ENCODE peak calls at places on chromosome 13, in eight cellular contexts. One of them, this sample, is unnamed.

GRCh38 chr13:23959231-23959862 is 62.0 kb upstream of the C1QTNF9B start:
- DNase-seq in NCI-H1105: no peak
- DNase-seq in stimulated activated CD8-positive, alpha-beta memory T cell treated with anti-CD3 and anti-CD28 coated beads, Interleukin-4, amount 100 ng/mL, for 4 hours: no peak
- DNase-seq in NCI-H774: no peak
- DNase-seq in left ventricle myocardium inferior: no peak
- DNase-seq in naive thymus-derived CD8-positive, alpha-beta T cell: no peak
- DNase-seq in activated effector memory CD4-positive, alpha-beta T cell treated with anti-CD3 and anti-CD28 coated beads, Interleukin-2, amount 50 U/mL, for 16 hours: no peak
- DNase-seq in neural crest cell: no peak
- DNase-seq in this sample: no peak

GRCh38 chr13:108961542-108962125 is 332.2 kb downstream of the MYO16 start:
- DNase-seq in stimulated activated CD8-positive, alpha-beta memory T cell treated with anti-CD3 and anti-CD28 coated beads, Interleukin-4, amount 100 ng/mL, for 4 hours: no peak
- DNase-seq in activated effector memory CD4-positive, alpha-beta T cell treated with anti-CD3 and anti-CD28 coated beads, Interleukin-2, amount 50 U/mL, for 16 hours: no peak
- DNase-seq in NCI-H1105: peak; percentile 60
- DNase-seq in NCI-H774: peak; percentile 83
- DNase-seq in naive thymus-derived CD8-positive, alpha-beta T cell: no peak
- DNase-seq in left ventricle myocardium inferior: no peak
- DNase-seq in neural crest cell: no peak
- DNase-seq in this sample: no peak

GRCh38 chr13:48977973-48978372 is 2.3 kb downstream of the FNDC3A start:
- DNase-seq in activated effector memory CD4-positive, alpha-beta T cell treated with anti-CD3 and anti-CD28 coated beads, Interleukin-2, amount 50 U/mL, for 16 hours: no peak
- DNase-seq in left ventricle myocardium inferior: no peak
- DNase-seq in neural crest cell: no peak
- DNase-seq in NCI-H1105: no peak
- DNase-seq in stimulated activated CD8-positive, alpha-beta memory T cell treated with anti-CD3 and anti-CD28 coated beads, Interleukin-4, amount 100 ng/mL, for 4 hours: no peak
- DNase-seq in NCI-H774: no peak
- DNase-seq in naive thymus-derived CD8-positive, alpha-beta T cell: no peak
- DNase-seq in this sample: no peak

GRCh38 chr13:112891477-112892401 is 77.3 kb upstream of the MCF2L start:
- DNase-seq in stimulated activated CD8-positive, alpha-beta memory T cell treated with anti-CD3 and anti-CD28 coated beads, Interleukin-4, amount 100 ng/mL, for 4 hours: no peak
- DNase-seq in naive thymus-derived CD8-positive, alpha-beta T cell: no peak
- DNase-seq in activated effector memory CD4-positive, alpha-beta T cell treated with anti-CD3 and anti-CD28 coated beads, Interleukin-2, amount 50 U/mL, for 16 hours: no peak
- DNase-seq in left ventricle myocardium inferior: no peak
- DNase-seq in neural crest cell: no peak
- DNase-seq in NCI-H774: peak; percentile 95
- DNase-seq in NCI-H1105: no peak
- DNase-seq in this sample: no peak

GRCh38 chr13:23960566-23961156 is 63.4 kb upstream of the C1QTNF9B start:
- DNase-seq in NCI-H1105: no peak
- DNase-seq in activated effector memory CD4-positive, alpha-beta T cell treated with anti-CD3 and anti-CD28 coated beads, Interleukin-2, amount 50 U/mL, for 16 hours: no peak
- DNase-seq in neural crest cell: no peak
- DNase-seq in naive thymus-derived CD8-positive, alpha-beta T cell: no peak
- DNase-seq in NCI-H774: no peak
- DNase-seq in left ventricle myocardium inferior: no peak
- DNase-seq in stimulated activated CD8-positive, alpha-beta memory T cell treated with anti-CD3 and anti-CD28 coated beads, Interleukin-4, amount 100 ng/mL, for 4 hours: no peak
- DNase-seq in this sample: no peak

GRCh38 chr13:42396901-42397670 is 125.1 kb downstream of the AKAP11 start:
- DNase-seq in NCI-H774: no peak
- DNase-seq in left ventricle myocardium inferior: no peak
- DNase-seq in stimulated activated CD8-positive, alpha-beta memory T cell treated with anti-CD3 and anti-CD28 coated beads, Interleukin-4, amount 100 ng/mL, for 4 hours: no peak
- DNase-seq in activated effector memory CD4-positive, alpha-beta T cell treated with anti-CD3 and anti-CD28 coated beads, Interleukin-2, amount 50 U/mL, for 16 hours: peak; percentile 72
- DNase-seq in naive thymus-derived CD8-positive, alpha-beta T cell: no peak
- DNase-seq in NCI-H1105: no peak
- DNase-seq in neural crest cell: no peak
- DNase-seq in this sample: no peak

GRCh38 chr13:85879014-85879413 is 79.8 kb upstream of the SLITRK6 start:
- DNase-seq in left ventricle myocardium inferior: no peak
- DNase-seq in neural crest cell: no peak
- DNase-seq in NCI-H1105: no peak
- DNase-seq in NCI-H774: no peak
- DNase-seq in stimulated activated CD8-positive, alpha-beta memory T cell treated with anti-CD3 and anti-CD28 coated beads, Interleukin-4, amount 100 ng/mL, for 4 hours: no peak
- DNase-seq in naive thymus-derived CD8-positive, alpha-beta T cell: no peak
- DNase-seq in activated effector memory CD4-positive, alpha-beta T cell treated with anti-CD3 and anti-CD28 coated beads, Interleukin-2, amount 50 U/mL, for 16 hours: no peak
- DNase-seq in this sample: no peak

GRCh38 chr13:101514695-101515275 is 62.3 kb downstream of the ITGBL1 start:
- DNase-seq in stimulated activated CD8-positive, alpha-beta memory T cell treated with anti-CD3 and anti-CD28 coated beads, Interleukin-4, amount 100 ng/mL, for 4 hours: no peak
- DNase-seq in naive thymus-derived CD8-positive, alpha-beta T cell: no peak
- DNase-seq in NCI-H774: peak; percentile 16
- DNase-seq in NCI-H1105: peak; percentile 49
- DNase-seq in left ventricle myocardium inferior: no peak
- DNase-seq in neural crest cell: peak; percentile 6
- DNase-seq in activated effector memory CD4-positive, alpha-beta T cell treated with anti-CD3 and anti-CD28 coated beads, Interleukin-2, amount 50 U/mL, for 16 hours: no peak
- DNase-seq in this sample: no peak

GRCh38 chr13:45607931-45608330 is 7.6 kb downstream of the ERICH6B start:
- DNase-seq in naive thymus-derived CD8-positive, alpha-beta T cell: no peak
- DNase-seq in NCI-H774: no peak
- DNase-seq in stimulated activated CD8-positive, alpha-beta memory T cell treated with anti-CD3 and anti-CD28 coated beads, Interleukin-4, amount 100 ng/mL, for 4 hours: no peak
- DNase-seq in left ventricle myocardium inferior: no peak
- DNase-seq in neural crest cell: no peak
- DNase-seq in NCI-H1105: no peak
- DNase-seq in activated effector memory CD4-positive, alpha-beta T cell treated with anti-CD3 and anti-CD28 coated beads, Interleukin-2, amount 50 U/mL, for 16 hours: no peak
- DNase-seq in this sample: no peak

GRCh38 chr13:73943137-73943964 is 190.9 kb downstream of the KLF12 start:
- DNase-seq in activated effector memory CD4-positive, alpha-beta T cell treated with anti-CD3 and anti-CD28 coated beads, Interleukin-2, amount 50 U/mL, for 16 hours: no peak
- DNase-seq in NCI-H774: no peak
- DNase-seq in left ventricle myocardium inferior: no peak
- DNase-seq in stimulated activated CD8-positive, alpha-beta memory T cell treated with anti-CD3 and anti-CD28 coated beads, Interleukin-4, amount 100 ng/mL, for 4 hours: no peak
- DNase-seq in NCI-H1105: no peak
- DNase-seq in neural crest cell: no peak
- DNase-seq in naive thymus-derived CD8-positive, alpha-beta T cell: no peak
- DNase-seq in this sample: peak; percentile 4

GRCh38 chr13:113933901-113934300 is 40.0 kb downstream of the C13orf46 start:
- DNase-seq in neural crest cell: no peak
- DNase-seq in stimulated activated CD8-positive, alpha-beta memory T cell treated with anti-CD3 and anti-CD28 coated beads, Interleukin-4, amount 100 ng/mL, for 4 hours: no peak
- DNase-seq in activated effector memory CD4-positive, alpha-beta T cell treated with anti-CD3 and anti-CD28 coated beads, Interleukin-2, amount 50 U/mL, for 16 hours: peak; percentile 31
- DNase-seq in naive thymus-derived CD8-positive, alpha-beta T cell: no peak
- DNase-seq in left ventricle myocardium inferior: peak; percentile 7
- DNase-seq in NCI-H1105: no peak
- DNase-seq in NCI-H774: no peak
- DNase-seq in this sample: no peak

GRCh38 chr13:99658266-99658991 is 157.2 kb downstream of the TM9SF2 start:
- DNase-seq in activated effector memory CD4-positive, alpha-beta T cell treated with anti-CD3 and anti-CD28 coated beads, Interleukin-2, amount 50 U/mL, for 16 hours: peak; percentile 81
- DNase-seq in stimulated activated CD8-positive, alpha-beta memory T cell treated with anti-CD3 and anti-CD28 coated beads, Interleukin-4, amount 100 ng/mL, for 4 hours: peak; percentile 10
- DNase-seq in left ventricle myocardium inferior: peak; percentile 59
- DNase-seq in NCI-H774: peak; percentile 52
- DNase-seq in NCI-H1105: no peak
- DNase-seq in neural crest cell: peak; percentile 54
- DNase-seq in naive thymus-derived CD8-positive, alpha-beta T cell: peak; percentile 56
- DNase-seq in this sample: peak; percentile 59

GRCh38 chr13:22897571-22898314 is 283.0 kb upstream of the SGCG start:
- DNase-seq in stimulated activated CD8-positive, alpha-beta memory T cell treated with anti-CD3 and anti-CD28 coated beads, Interleukin-4, amount 100 ng/mL, for 4 hours: no peak
- DNase-seq in naive thymus-derived CD8-positive, alpha-beta T cell: no peak
- DNase-seq in NCI-H1105: no peak
- DNase-seq in activated effector memory CD4-positive, alpha-beta T cell treated with anti-CD3 and anti-CD28 coated beads, Interleukin-2, amount 50 U/mL, for 16 hours: no peak
- DNase-seq in neural crest cell: no peak
- DNase-seq in left ventricle myocardium inferior: no peak
- DNase-seq in NCI-H774: no peak
- DNase-seq in this sample: no peak

GRCh38 chr13:76882431-76882830 is 3.8 kb downstream of the KCTD12 start:
- DNase-seq in activated effector memory CD4-positive, alpha-beta T cell treated with anti-CD3 and anti-CD28 coated beads, Interleukin-2, amount 50 U/mL, for 16 hours: no peak
- DNase-seq in NCI-H1105: no peak
- DNase-seq in naive thymus-derived CD8-positive, alpha-beta T cell: no peak
- DNase-seq in stimulated activated CD8-positive, alpha-beta memory T cell treated with anti-CD3 and anti-CD28 coated beads, Interleukin-4, amount 100 ng/mL, for 4 hours: no peak
- DNase-seq in neural crest cell: no peak
- DNase-seq in NCI-H774: no peak
- DNase-seq in left ventricle myocardium inferior: no peak
- DNase-seq in this sample: no peak

GRCh38 chr13:37138169-37138568 is 32.7 kb upstream of the CSNK1A1L start:
- DNase-seq in naive thymus-derived CD8-positive, alpha-beta T cell: no peak
- DNase-seq in stimulated activated CD8-positive, alpha-beta memory T cell treated with anti-CD3 and anti-CD28 coated beads, Interleukin-4, amount 100 ng/mL, for 4 hours: no peak
- DNase-seq in NCI-H774: no peak
- DNase-seq in NCI-H1105: no peak
- DNase-seq in neural crest cell: no peak
- DNase-seq in activated effector memory CD4-positive, alpha-beta T cell treated with anti-CD3 and anti-CD28 coated beads, Interleukin-2, amount 50 U/mL, for 16 hours: no peak
- DNase-seq in left ventricle myocardium inferior: no peak
- DNase-seq in this sample: no peak

GRCh38 chr13:107770541-107770940 is 444.8 kb downstream of the LIG4 start:
- DNase-seq in NCI-H774: no peak
- DNase-seq in naive thymus-derived CD8-positive, alpha-beta T cell: no peak
- DNase-seq in activated effector memory CD4-positive, alpha-beta T cell treated with anti-CD3 and anti-CD28 coated beads, Interleukin-2, amount 50 U/mL, for 16 hours: no peak
- DNase-seq in NCI-H1105: peak; percentile 74
- DNase-seq in stimulated activated CD8-positive, alpha-beta memory T cell treated with anti-CD3 and anti-CD28 coated beads, Interleukin-4, amount 100 ng/mL, for 4 hours: no peak
- DNase-seq in left ventricle myocardium inferior: no peak
- DNase-seq in neural crest cell: no peak
- DNase-seq in this sample: no peak

GRCh38 chr13:85313761-85314503 is 485.3 kb downstream of the SLITRK6 start:
- DNase-seq in neural crest cell: no peak
- DNase-seq in NCI-H1105: no peak
- DNase-seq in stimulated activated CD8-positive, alpha-beta memory T cell treated with anti-CD3 and anti-CD28 coated beads, Interleukin-4, amount 100 ng/mL, for 4 hours: no peak
- DNase-seq in left ventricle myocardium inferior: no peak
- DNase-seq in naive thymus-derived CD8-positive, alpha-beta T cell: no peak
- DNase-seq in NCI-H774: no peak
- DNase-seq in activated effector memory CD4-positive, alpha-beta T cell treated with anti-CD3 and anti-CD28 coated beads, Interleukin-2, amount 50 U/mL, for 16 hours: no peak
- DNase-seq in this sample: no peak

GRCh38 chr13:29497137-29497654 is 98.3 kb downstream of the SLC7A1 start:
- DNase-seq in stimulated activated CD8-positive, alpha-beta memory T cell treated with anti-CD3 and anti-CD28 coated beads, Interleukin-4, amount 100 ng/mL, for 4 hours: no peak
- DNase-seq in left ventricle myocardium inferior: peak; percentile 83
- DNase-seq in NCI-H1105: no peak
- DNase-seq in activated effector memory CD4-positive, alpha-beta T cell treated with anti-CD3 and anti-CD28 coated beads, Interleukin-2, amount 50 U/mL, for 16 hours: no peak
- DNase-seq in naive thymus-derived CD8-positive, alpha-beta T cell: no peak
- DNase-seq in neural crest cell: peak; percentile 42
- DNase-seq in NCI-H774: no peak
- DNase-seq in this sample: no peak

GRCh38 chr13:33794576-33794975 is 23.4 kb upstream of the RFC3 start:
- DNase-seq in activated effector memory CD4-positive, alpha-beta T cell treated with anti-CD3 and anti-CD28 coated beads, Interleukin-2, amount 50 U/mL, for 16 hours: no peak
- DNase-seq in NCI-H1105: no peak
- DNase-seq in naive thymus-derived CD8-positive, alpha-beta T cell: no peak
- DNase-seq in stimulated activated CD8-positive, alpha-beta memory T cell treated with anti-CD3 and anti-CD28 coated beads, Interleukin-4, amount 100 ng/mL, for 4 hours: no peak
- DNase-seq in left ventricle myocardium inferior: no peak
- DNase-seq in neural crest cell: no peak
- DNase-seq in NCI-H774: no peak
- DNase-seq in this sample: no peak